ENCODE peak calls at places on chromosomes 6 and 20, in nine cellular contexts. M, K, E, C, N, I, P, D and V are unnamed samples.
A peak's percentile ranks its signal among the peaks of the same experiment; 100 is the strongest.

GRCh38 chr6:127118505-127119360 is at the start of gene RSPO3:
- DNase-seq in M (peak; percentile 40), K (peak; percentile 17), E (no peak), C (peak; percentile 44), N (no peak), I (no peak), P (peak; percentile 25), D (no peak), V (peak; percentile 69)

GRCh38 chr20:7463290-7463689 is 477.0 kb downstream of the HAO1 start:
- DNase-seq in M (no peak), K (no peak), E (no peak), C (no peak), N (no peak), I (no peak), P (no peak), D (no peak), V (no peak)

GRCh38 chr6:42135161-42135560 is 7.3 kb downstream of the C6orf132 start:
- DNase-seq in M (no peak), K (no peak), E (no peak), C (no peak), N (no peak), I (no peak), P (no peak), D (no peak), V (no peak)

GRCh38 chr20:34562643-34563042 is 4.1 kb downstream of the MAP1LC3A start:
- DNase-seq in M (no peak), K (no peak), E (no peak), C (no peak), N (no peak), I (no peak), P (no peak), D (no peak), V (no peak)

GRCh38 chr20:35968930-35969329 is 540 bp downstream of the CNBD2 start:
- DNase-seq in M (no peak), K (peak; percentile 37), E (no peak), C (no peak), N (no peak), I (no peak), P (no peak), D (no peak), V (no peak)

GRCh38 chr6:108260126-108260808 is 573 bp downstream of the SNX3 start:
- DNase-seq in M (peak; percentile 53), K (peak; percentile 55), E (no peak), C (peak; percentile 67), N (no peak), I (no peak), P (peak; percentile 33), D (peak; percentile 64), V (no peak)

GRCh38 chr6:15588966-15589634 is 73.7 kb downstream of the DTNBP1 start:
- DNase-seq in M (no peak), K (peak; percentile 73), E (no peak), C (no peak), N (no peak), I (no peak), P (no peak), D (no peak), V (no peak)

GRCh38 chr6:163369628-163370365 is 44.7 kb upstream of the QKI start:
- DNase-seq in M (no peak), K (no peak), E (no peak), C (no peak), N (no peak), I (no peak), P (no peak), D (no peak), V (no peak)

GRCh38 chr6:113750148-113750547 is 107.0 kb upstream of the MARCKS start:
- DNase-seq in M (no peak), K (no peak), E (no peak), C (no peak), N (no peak), I (no peak), P (no peak), D (no peak), V (no peak)

GRCh38 chr6:121093928-121094327 is 240.4 kb downstream of the TBC1D32 start:
- DNase-seq in M (no peak), K (no peak), E (no peak), C (no peak), N (no peak), I (no peak), P (no peak), D (no peak), V (no peak)

GRCh38 chr6:110476046-110476849 is at the start of gene SLC22A16:
- DNase-seq in M (no peak), K (no peak), E (no peak), C (no peak), N (no peak), I (no peak), P (no peak), D (no peak), V (no peak)

GRCh38 chr6:43267619-43268347 is 24.5 kb downstream of the TTBK1 start:
- DNase-seq in M (no peak), K (no peak), E (no peak), C (peak; percentile 65), N (no peak), I (no peak), P (no peak), D (no peak), V (no peak)

GRCh38 chr6:43268782-43269272 is 25.5 kb downstream of the TTBK1 start:
- DNase-seq in M (no peak), K (no peak), E (no peak), C (no peak), N (no peak), I (no peak), P (no peak), D (no peak), V (no peak)

GRCh38 chr6:43268348-43268685 is 25.0 kb downstream of the TTBK1 start:
- DNase-seq in M (no peak), K (no peak), E (no peak), C (no peak), N (no peak), I (no peak), P (no peak), D (no peak), V (no peak)

GRCh38 chr6:43271103-43271815 is 26.8 kb upstream of the SLC22A7 start:
- DNase-seq in M (no peak), K (no peak), E (no peak), C (no peak), N (no peak), I (no peak), P (no peak), D (no peak), V (no peak)

GRCh38 chr6:43269273-43270007 is 26.2 kb downstream of the TTBK1 start:
- DNase-seq in M (no peak), K (no peak), E (no peak), C (peak; percentile 68), N (no peak), I (no peak), P (peak; percentile 38), D (no peak), V (no peak)
- H3K27me3 ChIP-seq in M (peaks cover 57% of the 10 kb centered on the region), K (peaks cover under 1% of the 10 kb centered on the region), E (no peaks in the 10 kb centered on the region), C (no peaks in the 10 kb centered on the region), N (no peaks in the 10 kb centered on the region), I (no peaks in the 10 kb centered on the region), P (no peaks in the 10 kb centered on the region), D (peaks cover 7% of the 10 kb centered on the region), V (no peaks in the 10 kb centered on the region)

GRCh38 chr6:100381111-100381510 is 83.6 kb downstream of the SIM1 start:
- DNase-seq in M (no peak), K (no peak), E (no peak), C (no peak), N (no peak), I (no peak), P (no peak), D (no peak), V (no peak)

GRCh38 chr6:100382031-100382430 is 82.7 kb downstream of the SIM1 start:
- DNase-seq in M (no peak), K (peak; percentile 65), E (no peak), C (no peak), N (no peak), I (no peak), P (no peak), D (no peak), V (no peak)

GRCh38 chr6:100379386-100379785 is 85.3 kb downstream of the SIM1 start:
- DNase-seq in M (no peak), K (no peak), E (no peak), C (no peak), N (no peak), I (no peak), P (no peak), D (no peak), V (no peak)

GRCh38 chr6:100376103-100376502 is 88.6 kb downstream of the SIM1 start:
- DNase-seq in M (no peak), K (no peak), E (no peak), C (no peak), N (no peak), I (no peak), P (no peak), D (no peak), V (no peak)

GRCh38 chr6:100378576-100378975 is 86.1 kb downstream of the SIM1 start:
- DNase-seq in M (no peak), K (no peak), E (no peak), C (no peak), N (no peak), I (no peak), P (no peak), D (no peak), V (no peak)
- TF ChIP-seq CTCF in M (no peak), K (no peak), E (no peak), C (no peak), N (no peak), I (no peak), P (no peak), D (no peak), V (no peak)

DNA sequence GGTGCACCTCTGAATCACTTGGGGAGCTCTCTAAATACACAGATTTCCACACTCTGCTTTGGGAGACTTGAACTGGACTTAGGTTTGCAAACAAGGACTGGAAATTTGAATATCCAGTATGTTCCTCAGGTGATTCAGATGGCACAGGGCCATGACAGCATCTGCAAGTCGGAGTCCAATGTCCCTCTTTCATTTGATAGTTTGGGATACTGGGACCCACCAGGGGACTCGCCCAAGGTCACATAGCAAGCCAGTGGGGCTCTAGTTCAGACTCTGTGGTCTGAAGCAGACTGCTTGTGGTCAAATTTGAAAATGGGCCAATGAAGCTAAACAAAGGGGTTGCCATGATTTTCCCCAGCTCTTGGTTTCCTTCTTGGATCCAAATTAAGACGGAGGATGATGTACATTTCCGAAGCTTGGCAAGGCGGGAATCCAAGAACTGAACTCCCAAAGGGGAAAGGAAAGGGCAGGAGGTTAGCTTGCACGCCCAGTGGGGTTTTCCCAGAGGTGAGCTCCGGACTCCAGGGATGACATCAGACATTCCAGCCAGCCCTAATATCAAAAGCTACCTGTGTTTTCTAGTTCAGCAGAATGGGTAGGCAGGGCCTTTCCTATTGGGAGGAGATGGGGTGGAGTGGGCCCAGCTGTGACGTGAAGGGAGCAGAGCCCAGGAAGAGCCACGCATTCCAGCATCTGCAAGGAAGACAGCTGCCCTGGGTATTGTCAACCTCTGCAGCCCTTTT is 3.4 kb upstream of the SYS1 start:
- DNase-seq in M (no peak), K (peak; percentile 97), E (no peak), C (peak; percentile 65), N (peak; percentile 59), I (no peak), P (peak; percentile 53), D (no peak), V (peak; percentile 62)
- H3K4me1 ChIP-seq in M (peaks cover 35% of the 10 kb centered on the region), K (peaks cover 63% of the 10 kb centered on the region), E (peaks cover 30% of the 10 kb centered on the region), C (peaks cover 28% of the 10 kb centered on the region), N (peaks cover 6% of the 10 kb centered on the region), I (peaks cover 27% of the 10 kb centered on the region), P (peaks cover 52% of the 10 kb centered on the region), D (peaks cover 34% of the 10 kb centered on the region), V (peaks cover 5% of the 10 kb centered on the region)

DNA sequence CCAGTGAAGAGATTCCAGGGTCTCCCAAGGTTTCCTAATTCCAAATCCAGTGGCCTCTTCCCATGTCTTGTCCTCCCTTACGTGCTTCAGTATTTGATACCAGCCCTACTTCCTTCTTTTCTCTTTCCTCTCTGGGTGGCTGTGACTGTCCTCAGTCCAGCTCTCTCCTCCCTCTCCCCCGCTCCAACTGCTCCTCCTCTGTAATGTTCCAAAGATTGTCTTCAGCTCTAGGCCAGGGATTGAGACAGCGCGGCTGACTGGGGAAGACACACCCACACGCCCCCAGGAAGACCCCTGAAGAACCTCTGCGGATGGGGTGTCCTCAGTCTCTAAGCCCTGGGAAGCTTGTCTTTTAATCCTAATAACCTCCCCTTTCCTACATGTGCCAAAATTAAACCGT is 2.3 kb downstream of the BNIP5 start:
- DNase-seq in M (no peak), K (no peak), E (no peak), C (peak; percentile 46), N (no peak), I (no peak), P (no peak), D (no peak), V (no peak)
- H3K27me3 ChIP-seq in M (peaks cover 46% of the 10 kb centered on the region), K (peaks cover 6% of the 10 kb centered on the region), E (no peaks in the 10 kb centered on the region), C (no peaks in the 10 kb centered on the region), N (no peaks in the 10 kb centered on the region), I (peaks cover 16% of the 10 kb centered on the region), P (no peaks in the 10 kb centered on the region), D (no peaks in the 10 kb centered on the region), V (no peaks in the 10 kb centered on the region)